ENCODE peak calls at places on chromosomes 7 and 10, in ten cellular contexts. Q, F, J, D, V, C, Z, B, X and R are unnamed samples.

GRCh38 chr10:79247373-79248137 is 99.7 kb upstream of the PPIF start:
- DNase-seq in Q (no peak), F (no peak), J (no peak), D (no peak), V (no peak), C (no peak), Z (no peak), B (no peak), X (no peak), R (no peak)

GRCh38 chr10:56317603-56318002 is 43.5 kb downstream of the ZWINT start:
- DNase-seq in Q (no peak), F (no peak), J (no peak), D (peak), V (no peak), C (no peak), Z (no peak), B (peak), X (no peak), R (no peak)

GRCh38 chr7:110541962-110542361 is 549.0 kb upstream of the LRRN3 start:
- DNase-seq in Q (no peak), F (no peak), J (no peak), D (no peak), V (no peak), C (no peak), Z (peak), B (no peak), X (no peak), R (no peak)

GRCh38 chr7:91949221-91950009 is 8.8 kb downstream of the AKAP9 start:
- DNase-seq in Q (no peak), F (no peak), J (no peak), D (no peak), V (no peak), C (no peak), Z (no peak), B (peak), X (no peak), R (no peak)

GRCh38 chr7:42278360-42278759 is 41.4 kb upstream of the GLI3 start:
- DNase-seq in Q (no peak), F (no peak), J (no peak), D (no peak), V (no peak), C (no peak), Z (no peak), B (no peak), X (no peak), R (no peak)

GRCh38 chr7:70571403-70571911 is 560.5 kb upstream of the GALNT17 start:
- DNase-seq in Q (no peak), F (no peak), J (no peak), D (no peak), V (peak), C (no peak), Z (no peak), B (peak), X (no peak), R (no peak)

GRCh38 chr10:129855836-129856563 is 108.1 kb downstream of the EBF3 start:
- DNase-seq in Q (no peak), F (no peak), J (no peak), D (no peak), V (no peak), C (no peak), Z (no peak), B (no peak), X (no peak), R (no peak)

GRCh38 chr10:21171936-21172773 is 275.0 kb upstream of the NEBL start:
- DNase-seq in Q (no peak), F (peak), J (no peak), D (no peak), V (no peak), C (peak), Z (no peak), B (no peak), X (no peak), R (peak)

GRCh38 chr10:120262857-120263547 is 194.0 kb upstream of the PLPP4 start:
- DNase-seq in Q (no peak), F (no peak), J (no peak), D (no peak), V (no peak), C (no peak), Z (peak), B (peak), X (no peak), R (no peak)

GRCh38 chr10:99966306-99966705 is 43.4 kb downstream of the DNMBP start:
- DNase-seq in Q (peak), F (no peak), J (no peak), D (no peak), V (no peak), C (no peak), Z (peak), B (peak), X (no peak), R (no peak)

GRCh38 chr10:133245439-133246235 is 8.0 kb downstream of the VENTX start:
- DNase-seq in Q (no peak), F (peak), J (no peak), D (no peak), V (no peak), C (peak), Z (no peak), B (no peak), X (no peak), R (no peak)

GRCh38 chr10:79024296-79024695 is 44.5 kb upstream of the ZMIZ1 start:
- DNase-seq in Q (no peak), F (no peak), J (no peak), D (no peak), V (no peak), C (no peak), Z (no peak), B (no peak), X (peak), R (no peak)

GRCh38 chr10:96972264-96972663 is 140.2 kb downstream of the LCOR start:
- DNase-seq in Q (no peak), F (peak), J (no peak), D (no peak), V (no peak), C (no peak), Z (no peak), B (no peak), X (no peak), R (no peak)